ENCODE peak calls at places on chromosomes 7 and 10, in eight cellular contexts. T, Y, F, H, N, S, R and L are unnamed samples. For H3K4me1, the result is how much of the 10 kb centered on the place peaks cover.

GRCh38 chr10:103835121-103836045 is 20.0 kb downstream of the SH3PXD2A start:
- DNase-seq in T (peak), Y (no peak), F (no peak), H (peak), N (peak), S (peak), R (no peak), L (no peak)

GRCh38 chr7:128835231-128835751 is 5.1 kb downstream of the FLNC start:
- DNase-seq in T (no peak), Y (no peak), F (no peak), H (no peak), N (no peak), S (no peak), R (no peak), L (no peak)

GRCh38 chr7:55441002-55441401 is 75.9 kb downstream of the LANCL2 start:
- DNase-seq in T (no peak), Y (no peak), F (no peak), H (no peak), N (no peak), S (no peak), R (no peak), L (no peak)

GRCh38 chr10:36608251-36608650 is 517.1 kb upstream of the ANKRD30A start:
- DNase-seq in T (no peak), Y (no peak), F (no peak), H (no peak), N (no peak), S (no peak), R (peak), L (no peak)

GRCh38 chr10:84654671-84655070 is 326.3 kb downstream of the CCSER2 start:
- DNase-seq in T (no peak), Y (no peak), F (no peak), H (no peak), N (no peak), S (no peak), R (no peak), L (no peak)

GRCh38 chr7:105838273-105839141 is 37.9 kb downstream of the ATXN7L1 start:
- DNase-seq in T (no peak), Y (no peak), F (no peak), H (no peak), N (peak), S (peak), R (peak), L (no peak)

GRCh38 chr10:32367793-32368453 is 21.0 kb upstream of the EPC1 start:
- DNase-seq in T (no peak), Y (peak), F (peak), H (peak), N (no peak), S (peak), R (peak), L (no peak)

GRCh38 chr10:132518572-132519381 is 18.8 kb upstream of the INPP5A start:
- DNase-seq in T (peak), Y (peak), F (no peak), H (no peak), N (peak), S (peak), R (no peak), L (no peak)

GRCh38 chr7:96306385-96307125 is 15.3 kb downstream of the SLC25A13 start:
- DNase-seq in T (no peak), Y (no peak), F (no peak), H (no peak), N (peak), S (no peak), R (no peak), L (no peak)

GRCh38 chr7:400901-401485 is 111.0 kb downstream of the FOXL3 start:
- DNase-seq in T (no peak), Y (no peak), F (no peak), H (no peak), N (peak), S (no peak), R (no peak), L (no peak)

GRCh38 chr10:86188796-86189558 is 177.6 kb downstream of the GRID1 start:
- DNase-seq in T (no peak), Y (no peak), F (no peak), H (no peak), N (no peak), S (no peak), R (no peak), L (no peak)

GRCh38 chr7:122006687-122007086 is 133.7 kb downstream of the PTPRZ1 start:
- DNase-seq in T (no peak), Y (no peak), F (no peak), H (no peak), N (no peak), S (no peak), R (no peak), L (peak)

GRCh38 chr10:69901623-69902505 is 100.2 kb downstream of the COL13A1 start:
- DNase-seq in T (peak), Y (peak), F (peak), H (peak), N (peak), S (peak), R (peak), L (no peak)

GRCh38 chr7:90625562-90625961 is 29.4 kb downstream of the CDK14 start:
- DNase-seq in T (no peak), Y (no peak), F (no peak), H (no peak), N (no peak), S (peak), R (peak), L (no peak)

GRCh38 chr10:1476106-1476803 is 261.1 kb downstream of the ADARB2 start:
- DNase-seq in T (no peak), Y (no peak), F (no peak), H (no peak), N (no peak), S (no peak), R (no peak), L (no peak)

GRCh38 chr10:3364768-3365480 is 192.3 kb upstream of the PITRM1 start:
- DNase-seq in T (no peak), Y (no peak), F (no peak), H (no peak), N (no peak), S (no peak), R (no peak), L (no peak)

GRCh38 chr7:36390199-36391090 is 783 bp downstream of the ANLN start:
- DNase-seq in T (peak), Y (peak), F (peak), H (peak), N (peak), S (peak), R (peak), L (no peak)

GRCh38 chr7:179948-180694 is 12.2 kb upstream of the FAM20C start:
- DNase-seq in T (peak), Y (no peak), F (no peak), H (no peak), N (no peak), S (no peak), R (no peak), L (no peak)

GRCh38 chr7:332020-332517 is 42.1 kb downstream of the FOXL3 start:
- DNase-seq in T (peak), Y (no peak), F (no peak), H (no peak), N (no peak), S (peak), R (no peak), L (no peak)

GRCh38 chr10:12252882-12253546 is 57.0 kb downstream of the CDC123 start:
- DNase-seq in T (peak), Y (no peak), F (no peak), H (no peak), N (no peak), S (peak), R (no peak), L (no peak)

GRCh38 chr7:132564849-132565248 is 11.4 kb downstream of the PLXNA4 start:
- DNase-seq in T (no peak), Y (no peak), F (no peak), H (no peak), N (no peak), S (no peak), R (no peak), L (no peak)

GRCh38 chr7:81725496-81726117 is 44.2 kb downstream of the HGF start:
- DNase-seq in T (no peak), Y (no peak), F (no peak), H (no peak), N (no peak), S (no peak), R (no peak), L (no peak)

GRCh38 chr7:157995815-157996214 is 591.8 kb downstream of the PTPRN2 start:
- DNase-seq in T (no peak), Y (no peak), F (no peak), H (no peak), N (no peak), S (no peak), R (no peak), L (no peak)

GRCh38 chr10:43197834-43198681 is 59.8 kb downstream of the CSGALNACT2 start:
- DNase-seq in T (peak), Y (no peak), F (peak), H (peak), N (peak), S (no peak), R (no peak), L (no peak)

DNA sequence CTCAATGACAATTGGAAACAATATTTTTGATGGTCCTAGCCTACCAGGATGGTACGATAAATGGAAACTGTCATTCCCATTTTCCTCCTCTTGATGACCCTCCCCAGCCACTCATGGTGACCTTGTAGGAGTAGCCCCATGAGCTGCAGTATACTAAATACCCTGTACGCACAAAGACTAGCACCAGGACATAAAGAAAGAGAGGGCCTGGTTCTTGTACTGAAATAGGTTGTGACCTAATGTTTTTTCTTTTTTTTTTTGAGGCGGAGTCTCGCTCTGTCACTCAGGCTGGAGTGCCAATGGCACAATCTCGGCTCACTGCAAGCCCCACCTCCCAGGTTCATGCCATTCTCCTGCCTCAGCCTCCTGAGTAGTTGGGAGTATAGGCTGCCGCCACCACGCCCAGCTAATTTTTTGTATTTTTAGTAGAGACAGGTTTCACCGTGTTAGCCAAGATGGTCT is 22.3 kb downstream of the STAMBPL1 start:
- DNase-seq in T (no peak), Y (no peak), F (no peak), H (no peak), N (no peak), S (no peak), R (no peak), L (no peak)
- H3K4me1 ChIP-seq in T (under half), Y (under half), F (under half), H (under half), N (under half), S (under half), R (under half), L (under half)

GRCh38 chr10:72226418-72227027 is 10.4 kb upstream of the ASCC1 start:
- DNase-seq in T (no peak), Y (no peak), F (no peak), H (no peak), N (no peak), S (no peak), R (no peak), L (no peak)
- H3K4me1 ChIP-seq in T (under half), Y (under half), F (half or more), H (under half), N (under half), S (half or more), R (under half), L (under half)

GRCh38 chr7:50349963-50350944 is 45.7 kb downstream of the IKZF1 start:
- DNase-seq in T (no peak), Y (no peak), F (peak), H (no peak), N (no peak), S (no peak), R (no peak), L (no peak)

GRCh38 chr7:50348469-50349162 is 44.1 kb downstream of the IKZF1 start:
- DNase-seq in T (no peak), Y (no peak), F (peak), H (no peak), N (no peak), S (no peak), R (no peak), L (no peak)

GRCh38 chr7:50349399-50349798 is 44.9 kb downstream of the IKZF1 start:
- DNase-seq in T (no peak), Y (no peak), F (no peak), H (no peak), N (no peak), S (no peak), R (no peak), L (no peak)

GRCh38 chr7:50346548-50347497 is 42.3 kb downstream of the IKZF1 start:
- DNase-seq in T (no peak), Y (no peak), F (no peak), H (no peak), N (no peak), S (no peak), R (no peak), L (no peak)

GRCh38 chr7:50347693-50348092 is 43.2 kb downstream of the IKZF1 start:
- DNase-seq in T (no peak), Y (no peak), F (peak), H (no peak), N (no peak), S (no peak), R (no peak), L (no peak)
- H3K4me1 ChIP-seq in T (under half), Y (under half), F (half or more), H (under half), N (under half), S (under half), R (under half), L (under half)

GRCh38 chr7:143454091-143454729 is 11.0 kb downstream of the TAS2R60 start:
- DNase-seq in T (no peak), Y (no peak), F (no peak), H (no peak), N (no peak), S (no peak), R (no peak), L (no peak)

GRCh38 chr7:143456992-143457793 is 13.9 kb downstream of the TAS2R60 start:
- DNase-seq in T (no peak), Y (no peak), F (no peak), H (no peak), N (no peak), S (no peak), R (peak), L (no peak)

GRCh38 chr7:143458263-143458662 is 15.0 kb downstream of the TAS2R60 start:
- DNase-seq in T (no peak), Y (no peak), F (no peak), H (no peak), N (no peak), S (no peak), R (no peak), L (no peak)

GRCh38 chr7:143452495-143452894 is 9.2 kb downstream of the TAS2R60 start:
- DNase-seq in T (no peak), Y (no peak), F (no peak), H (no peak), N (no peak), S (no peak), R (no peak), L (no peak)

GRCh38 chr7:143455494-143455893 is 12.2 kb downstream of the TAS2R60 start:
- DNase-seq in T (no peak), Y (no peak), F (no peak), H (no peak), N (no peak), S (no peak), R (no peak), L (no peak)
- H3K4me1 ChIP-seq in T (under half), Y (under half), F (under half), H (under half), N (under half), S (under half), R (under half), L (under half)

GRCh38 chr10:50580260-50580891 is 43.4 kb downstream of the SGMS1 start:
- DNase-seq in T (no peak), Y (no peak), F (no peak), H (no peak), N (no peak), S (no peak), R (no peak), L (no peak)

GRCh38 chr10:50579491-50580259 is 44.1 kb downstream of the SGMS1 start:
- DNase-seq in T (no peak), Y (peak), F (no peak), H (no peak), N (no peak), S (no peak), R (no peak), L (no peak)

GRCh38 chr10:50577681-50578350 is 45.9 kb downstream of the SGMS1 start:
- DNase-seq in T (no peak), Y (no peak), F (no peak), H (no peak), N (no peak), S (peak), R (peak), L (no peak)

GRCh38 chr10:50576995-50577394 is 46.8 kb downstream of the SGMS1 start:
- DNase-seq in T (no peak), Y (no peak), F (no peak), H (no peak), N (no peak), S (no peak), R (no peak), L (no peak)

DNA sequence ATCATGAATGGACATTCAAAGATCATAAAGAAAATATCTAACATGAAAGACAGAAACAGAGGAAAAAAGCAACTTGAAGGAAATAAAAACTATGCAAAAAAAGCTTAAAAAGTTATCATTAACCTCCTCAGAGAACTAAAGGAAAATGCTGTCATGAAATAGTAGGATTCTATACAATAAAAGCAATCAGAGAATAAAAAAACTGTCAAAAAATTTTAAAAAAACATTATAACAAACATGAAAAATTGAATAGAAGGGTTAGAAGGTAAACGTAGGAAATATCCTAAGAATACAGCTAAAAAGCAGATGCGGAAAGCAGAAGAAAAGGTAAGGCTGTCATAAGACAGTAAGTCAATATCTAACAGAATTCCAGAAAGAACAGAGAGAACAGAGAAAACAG is 44.8 kb downstream of the SGMS1 start:
- DNase-seq in T (no peak), Y (no peak), F (no peak), H (no peak), N (no peak), S (no peak), R (no peak), L (no peak)
- H3K4me1 ChIP-seq in T (under half), Y (under half), F (under half), H (under half), N (under half), S (half or more), R (under half), L (under half)

GRCh38 chr10:114550756-114551290 is 107.3 kb downstream of the ABLIM1 start:
- DNase-seq in T (no peak), Y (no peak), F (no peak), H (no peak), N (no peak), S (no peak), R (no peak), L (no peak)
- H3K4me1 ChIP-seq in T (under half), Y (under half), F (under half), H (under half), N (under half), S (under half), R (under half), L (under half)

DNA sequence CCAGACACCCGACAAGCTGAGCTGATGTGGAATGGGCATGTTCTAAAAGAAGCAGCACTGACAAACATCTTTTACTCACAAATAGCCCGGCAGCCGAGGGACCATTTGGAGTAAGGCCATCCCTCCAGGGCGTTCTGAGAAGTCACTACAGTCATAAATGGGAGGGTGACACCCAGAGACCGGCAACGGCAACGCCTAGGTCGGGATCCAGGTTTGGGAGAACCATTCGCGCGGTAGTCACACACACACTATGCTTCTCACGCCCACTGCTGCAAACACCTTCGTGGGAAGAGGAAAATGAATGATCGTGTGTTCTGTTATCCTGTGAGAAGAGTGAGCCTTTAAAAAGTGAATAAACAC is 9.8 kb downstream of the TNS3 start:
- DNase-seq in T (no peak), Y (no peak), F (no peak), H (peak), N (no peak), S (no peak), R (no peak), L (no peak)
- H3K4me1 ChIP-seq in T (half or more), Y (under half), F (under half), H (under half), N (half or more), S (half or more), R (under half), L (under half)

DNA sequence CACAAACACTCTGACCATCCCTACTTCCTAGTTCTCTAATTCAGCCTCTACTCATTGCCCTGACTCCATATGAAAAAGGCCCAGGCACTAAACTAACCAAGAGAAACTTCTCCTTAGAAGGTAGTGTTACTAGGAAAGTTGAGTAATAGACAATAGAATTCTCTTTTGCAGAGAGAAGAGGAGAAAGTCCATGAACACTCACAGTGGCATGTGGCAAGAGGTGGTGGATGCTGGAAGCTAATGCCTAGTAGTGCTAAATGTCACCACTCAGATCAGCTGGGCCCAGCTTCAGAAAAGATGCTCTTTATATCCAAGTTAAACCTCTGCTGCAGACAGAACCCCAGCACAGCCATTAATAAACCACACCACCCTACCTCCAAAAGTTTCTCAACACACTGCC is 58.2 kb downstream of the SORBS1 start:
- DNase-seq in T (no peak), Y (no peak), F (no peak), H (no peak), N (no peak), S (no peak), R (no peak), L (no peak)
- H3K4me1 ChIP-seq in T (half or more), Y (under half), F (under half), H (under half), N (under half), S (half or more), R (under half), L (under half)

DNA sequence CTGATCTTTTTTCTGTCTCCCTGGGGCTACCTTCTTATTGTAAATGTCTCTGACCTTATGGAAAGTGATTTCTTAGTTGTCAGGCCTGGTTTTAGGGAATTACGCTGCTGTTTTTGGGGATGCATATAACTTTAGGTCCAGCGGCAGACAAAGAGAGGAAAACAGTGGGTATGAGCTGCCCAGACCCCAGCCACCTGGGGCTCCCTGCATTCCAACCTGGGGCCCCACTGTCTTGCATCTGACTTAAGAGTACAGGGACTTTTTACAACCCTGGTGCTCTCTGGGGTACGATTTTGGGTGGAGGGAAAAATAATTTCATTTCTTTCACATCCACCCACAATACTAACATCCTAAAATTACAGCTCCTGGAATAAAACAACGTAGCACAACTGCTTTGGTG is 119.4 kb downstream of the PRPF18 start:
- DNase-seq in T (no peak), Y (no peak), F (no peak), H (no peak), N (no peak), S (no peak), R (no peak), L (no peak)
- H3K4me1 ChIP-seq in T (under half), Y (under half), F (under half), H (under half), N (under half), S (half or more), R (half or more), L (half or more)